ENCODE peak calls at places on chromosomes 4 and X, in four cellular contexts. M is foreskin fibroblast, J is brain microvascular endothelial cell, E is HFF-Myc. R is an unnamed sample.

GRCh38 chr4:96035727-96036126 is 195.8 kb downstream of the PDHA2 start:
- DNase-seq in M (no peak), J (peak), E (no peak), R (no peak)

GRCh38 chr4:38728651-38729141 is 54.1 kb downstream of the TLR10 start:
- DNase-seq in M (no peak), J (no peak), E (no peak), R (no peak)

GRCh38 chrX:45571453-45571852 is 370.8 kb upstream of the DIPK2B start:
- DNase-seq in M (no peak), J (no peak), E (no peak), R (no peak)

GRCh38 chr4:137307806-137308205 is 224.5 kb downstream of the PCDH18 start:
- DNase-seq in M (peak), J (peak), E (no peak), R (no peak)

GRCh38 chr4:156941940-156942548 is 29.6 kb downstream of the PDGFC start:
- DNase-seq in M (peak), J (peak), E (peak), R (peak)

GRCh38 chr4:65508169-65508568 is 162.1 kb downstream of the EPHA5 start:
- DNase-seq in M (peak), J (peak), E (no peak), R (no peak)

GRCh38 chr4:59685626-59686025 is 1514.5 kb upstream of the ADGRL3 start:
- DNase-seq in M (no peak), J (no peak), E (no peak), R (no peak)

GRCh38 chrX:40148439-40149285 is 50.9 kb upstream of the BCOR start:
- DNase-seq in M (no peak), J (no peak), E (no peak), R (no peak)

GRCh38 chr4:143294310-143294709 is 42.4 kb upstream of the GAB1 start:
- DNase-seq in M (peak), J (no peak), E (no peak), R (peak)

GRCh38 chr4:169164669-169165415 is 105.9 kb downstream of the SH3RF1 start:
- DNase-seq in M (peak), J (no peak), E (no peak), R (no peak)

GRCh38 chrX:133989993-133990392 is 4.6 kb upstream of the GPC3 start:
- DNase-seq in M (no peak), J (no peak), E (no peak), R (no peak)

GRCh38 chr4:24118031-24118430 is 228.2 kb upstream of the PPARGC1A start:
- DNase-seq in M (peak), J (no peak), E (no peak), R (no peak)

GRCh38 chrX:30992381-30992904 is 79.4 kb downstream of the FTHL17 start:
- DNase-seq in M (no peak), J (peak), E (no peak), R (no peak)

GRCh38 chr4:111556861-111557260 is 588.4 kb upstream of the FAM241A start:
- DNase-seq in M (peak), J (no peak), E (no peak), R (no peak)

GRCh38 chrX:18026171-18026570 is 165.1 kb upstream of the RAI2 start:
- DNase-seq in M (no peak), J (no peak), E (no peak), R (no peak)

GRCh38 chr4:151627491-151627890 is 133.3 kb downstream of the GATB start:
- DNase-seq in M (peak), J (no peak), E (no peak), R (no peak)

GRCh38 chr4:92234393-92235176 is 69.2 kb upstream of the GRID2 start:
- DNase-seq in M (peak), J (peak), E (peak), R (no peak)

GRCh38 chrX:133838761-133839676 is 146.4 kb downstream of the GPC3 start:
- DNase-seq in M (peak), J (no peak), E (peak), R (no peak)

GRCh38 chr4:164252286-164252685 is 501.6 kb upstream of the SMIM31 start:
- DNase-seq in M (no peak), J (peak), E (no peak), R (no peak)

GRCh38 chr4:81436096-81436495 is 35.6 kb downstream of the RASGEF1B start:
- DNase-seq in M (no peak), J (no peak), E (no peak), R (no peak)

GRCh38 chrX:41164469-41164868 is 79.2 kb downstream of the USP9X start:
- DNase-seq in M (no peak), J (no peak), E (no peak), R (no peak)

GRCh38 chr4:81589191-81589720 is 117.5 kb upstream of the RASGEF1B start:
- DNase-seq in M (no peak), J (no peak), E (no peak), R (no peak)

GRCh38 chr4:10727140-10727880 is 42.7 kb upstream of the CLNK start:
- DNase-seq in M (no peak), J (no peak), E (no peak), R (no peak)

GRCh38 chr4:37244583-37245390 is at the start of gene NWD2:
- DNase-seq in M (no peak), J (no peak), E (no peak), R (no peak)

GRCh38 chr4:77819409-77819835 is 254 bp upstream of the CNOT6L start:
- DNase-seq in M (no peak), J (no peak), E (no peak), R (no peak)

GRCh38 chr4:188619456-188620149 is 480.4 kb downstream of the TRIML1 start:
- DNase-seq in M (no peak), J (no peak), E (no peak), R (no peak)

GRCh38 chr4:1723131-1723801 is 1.9 kb downstream of the TACC3 start:
- DNase-seq in M (no peak), J (no peak), E (no peak), R (no peak)

GRCh38 chr4:152499322-152499721 is 36.6 kb downstream of the FBXW7 start:
- DNase-seq in M (no peak), J (no peak), E (no peak), R (no peak)

GRCh38 chr4:168325591-168325990 is 7.0 kb upstream of the DDX60 start:
- DNase-seq in M (no peak), J (no peak), E (no peak), R (no peak)

GRCh38 chr4:21801661-21802355 is 146.8 kb downstream of the KCNIP4 start:
- DNase-seq in M (peak), J (no peak), E (no peak), R (no peak)

GRCh38 chr4:140059159-140059558 is 94.8 kb downstream of the MAML3 start:
- DNase-seq in M (peak), J (no peak), E (no peak), R (no peak)

GRCh38 chrX:26234177-26234576 is 18.2 kb downstream of the MAGEB5 start:
- DNase-seq in M (no peak), J (no peak), E (no peak), R (no peak)

GRCh38 chr4:96366632-96367031 is 526.7 kb downstream of the PDHA2 start:
- DNase-seq in M (no peak), J (no peak), E (no peak), R (no peak)

GRCh38 chrX:108001218-108001814 is 19.1 kb upstream of the TEX13B start:
- DNase-seq in M (peak), J (peak), E (peak), R (no peak)

GRCh38 chr4:84070293-84070692 is 428.8 kb downstream of the NKX6-1 start:
- DNase-seq in M (no peak), J (no peak), E (no peak), R (no peak)

GRCh38 chrX:17689971-17690409 is 47.3 kb upstream of the SCML1 start:
- DNase-seq in M (peak), J (peak), E (peak), R (no peak)

GRCh38 chr4:6424425-6424824 is 48.0 kb downstream of the PPP2R2C start:
- DNase-seq in M (no peak), J (no peak), E (no peak), R (no peak)

GRCh38 chr4:140153744-140154571 is at the start of gene MAML3:
- DNase-seq in M (peak), J (peak), E (peak), R (peak)

GRCh38 chr4:185513489-185514181 is 21.7 kb downstream of the PDLIM3 start:
- DNase-seq in M (peak), J (peak), E (no peak), R (no peak)
- H3K4me3 ChIP-seq in M (no peak), J (no peak), E (no peak), R (no peak)

GRCh38 chr4:150080875-150081274 is 2.6 kb downstream of the DCLK2 start:
- DNase-seq in M (no peak), J (no peak), E (no peak), R (no peak)
- H3K4me3 ChIP-seq in M (peak), J (no peak), E (peak), R (no peak)

GRCh38 chr4:39950861-39951481 is 26.7 kb downstream of the PDS5A start:
- DNase-seq in M (no peak), J (no peak), E (no peak), R (no peak)
- H3K4me3 ChIP-seq in M (no peak), J (no peak), E (no peak), R (no peak)

DNA sequence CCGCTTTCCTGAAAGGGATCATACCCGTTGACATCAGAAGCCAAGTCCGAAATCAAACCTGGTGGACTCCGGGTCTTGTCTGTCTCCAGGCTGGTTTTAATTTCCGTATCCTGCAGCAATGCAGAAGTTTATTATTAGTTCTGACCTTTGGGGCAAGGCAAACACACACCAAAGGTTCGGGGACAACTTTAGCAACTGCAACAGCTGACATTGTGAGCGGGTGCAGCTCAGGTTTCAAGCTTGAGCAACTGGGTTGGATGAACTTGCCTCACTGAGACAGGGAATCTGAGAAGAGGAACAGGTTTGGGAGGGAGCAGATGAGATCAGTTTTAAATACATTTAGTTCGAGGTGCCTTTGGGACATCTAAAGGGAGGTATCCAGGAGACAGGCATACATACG is 110.7 kb downstream of the GNL3L start:
- DNase-seq in M (peak), J (no peak), E (peak), R (peak)
- H3K4me3 ChIP-seq in M (no peak), J (no peak), E (no peak), R (no peak)

DNA sequence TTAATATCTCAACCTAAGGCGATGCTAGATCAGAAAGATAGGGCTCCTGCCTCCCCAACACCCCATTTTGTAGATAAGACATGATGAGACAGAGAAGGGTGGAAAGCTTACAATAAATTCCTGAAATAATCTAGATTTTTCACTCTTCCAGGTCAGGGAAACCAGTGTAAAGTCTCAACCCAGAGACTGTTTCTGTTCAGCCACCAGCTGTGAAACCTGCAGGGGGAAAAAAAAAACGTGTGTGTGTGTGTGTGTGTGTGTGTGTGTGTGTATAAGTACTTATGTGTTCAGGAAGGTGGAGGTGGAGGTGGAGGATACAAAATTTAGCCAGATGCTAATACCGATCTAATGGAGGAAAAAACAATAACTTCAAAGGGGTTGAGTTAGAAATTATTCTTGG is 773 bp upstream of the ITM2A start:
- DNase-seq in M (no peak), J (no peak), E (no peak), R (no peak)
- H3K4me3 ChIP-seq in M (no peak), J (no peak), E (no peak), R (no peak)

GRCh38 chr4:87239821-87240220 is 19.4 kb upstream of the KLHL8 start:
- DNase-seq in M (no peak), J (no peak), E (no peak), R (no peak)

GRCh38 chr4:87240341-87240740 is 19.9 kb upstream of the KLHL8 start:
- DNase-seq in M (no peak), J (no peak), E (no peak), R (no peak)

GRCh38 chr4:87241341-87241740 is 20.9 kb upstream of the KLHL8 start:
- DNase-seq in M (no peak), J (no peak), E (no peak), R (no peak)

GRCh38 chr4:87243426-87244053 is 23.1 kb upstream of the KLHL8 start:
- DNase-seq in M (no peak), J (no peak), E (no peak), R (no peak)
- H3K4me3 ChIP-seq in M (no peak), J (no peak), E (no peak), R (no peak)

DNA sequence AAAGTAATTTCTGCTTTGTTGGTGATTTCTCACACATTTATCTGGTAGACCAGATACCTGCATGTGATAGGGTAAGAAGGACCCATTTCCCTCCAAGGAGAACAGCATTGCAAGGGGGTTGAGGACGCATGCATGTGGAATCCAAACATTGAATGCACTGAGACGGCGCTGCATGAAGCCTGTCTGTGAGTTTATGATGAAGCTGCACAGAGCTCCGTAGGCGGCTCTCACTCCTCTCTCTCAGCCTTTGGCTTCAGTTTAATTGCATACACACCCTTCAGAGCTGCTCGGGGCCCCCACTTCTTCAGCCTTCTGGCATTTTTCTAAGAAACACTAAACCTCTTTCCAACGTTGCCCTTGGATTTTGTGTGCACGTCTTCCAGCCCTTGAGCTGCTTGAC is 176.7 kb downstream of the DHRSX start:
- DNase-seq in M (no peak), J (no peak), E (no peak), R (no peak)
- H3K4me3 ChIP-seq in M (no peak), J (no peak), E (no peak), R (no peak)

GRCh38 chrX:13377537-13377936 is 57.7 kb upstream of the ATXN3L start:
- DNase-seq in M (peak), J (peak), E (peak), R (no peak)
- H3K4me3 ChIP-seq in M (no peak), J (no peak), E (no peak), R (no peak)

DNA sequence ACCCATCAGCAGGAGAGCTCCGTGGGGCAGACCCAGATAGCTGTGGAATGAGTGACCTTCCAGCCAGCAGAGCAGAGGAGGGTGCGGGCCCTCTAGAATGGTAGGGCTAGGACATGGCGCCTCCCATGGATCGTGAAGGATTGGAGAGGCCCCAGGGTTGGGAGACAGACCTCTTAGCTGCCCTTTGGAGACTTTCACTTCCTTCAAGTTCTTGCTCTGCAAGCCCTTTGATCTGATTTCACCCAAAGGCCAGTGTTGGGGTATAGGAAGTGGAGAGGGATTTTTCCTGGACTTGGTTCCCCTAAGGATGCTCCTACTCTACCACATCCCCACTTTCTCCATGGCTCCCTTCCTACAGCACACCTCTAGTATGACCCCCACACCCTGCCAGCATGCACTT is 3.0 kb downstream of the SASH3 start:
- DNase-seq in M (no peak), J (no peak), E (no peak), R (no peak)
- H3K4me3 ChIP-seq in M (no peak), J (no peak), E (no peak), R (no peak)